ENCODE peak calls at places on chromosomes 12 and 14, in six cellular contexts. One of them, this sample, is unnamed.

GRCh38 chr14:31893156-31893813 is 183.8 kb upstream of the ARHGAP5 start:
- DNase-seq in choroid plexus epithelial cell: no peak
- DNase-seq in uterus: no peak
- DNase-seq in body of pancreas: no peak
- DNase-seq in AG09309: no peak
- DNase-seq in prostate gland: no peak
- DNase-seq in this sample: no peak

GRCh38 chr14:64968651-64969050 is 3.5 kb downstream of the RAB15 start:
- DNase-seq in choroid plexus epithelial cell: peak; percentile 60
- DNase-seq in uterus: no peak
- DNase-seq in body of pancreas: no peak
- DNase-seq in AG09309: no peak
- DNase-seq in prostate gland: no peak
- DNase-seq in this sample: no peak

GRCh38 chr14:59428581-59429012 is 36.6 kb downstream of the GPR135 start:
- DNase-seq in choroid plexus epithelial cell: peak; percentile 68
- DNase-seq in uterus: no peak
- DNase-seq in body of pancreas: no peak
- DNase-seq in AG09309: no peak
- DNase-seq in prostate gland: no peak
- DNase-seq in this sample: no peak

GRCh38 chr14:71143391-71144290 is 236.4 kb downstream of the PCNX1 start:
- DNase-seq in choroid plexus epithelial cell: peak; percentile 68
- DNase-seq in uterus: no peak
- DNase-seq in body of pancreas: no peak
- DNase-seq in AG09309: no peak
- DNase-seq in prostate gland: no peak
- DNase-seq in this sample: no peak

GRCh38 chr12:100375023-100375737 is 18.3 kb downstream of the SLC17A8 start:
- DNase-seq in choroid plexus epithelial cell: peak; percentile 71
- DNase-seq in uterus: peak; percentile 28
- DNase-seq in body of pancreas: peak; percentile 27
- DNase-seq in AG09309: peak; percentile 24
- DNase-seq in prostate gland: peak; percentile 8
- DNase-seq in this sample: no peak

GRCh38 chr14:77622562-77622961 is 6.1 kb upstream of the SPTLC2 start:
- DNase-seq in choroid plexus epithelial cell: no peak
- DNase-seq in uterus: no peak
- DNase-seq in body of pancreas: no peak
- DNase-seq in AG09309: no peak
- DNase-seq in prostate gland: no peak
- DNase-seq in this sample: no peak

GRCh38 chr14:99314623-99315022 is 42.6 kb upstream of the BCL11B start:
- DNase-seq in choroid plexus epithelial cell: no peak
- DNase-seq in uterus: no peak
- DNase-seq in body of pancreas: no peak
- DNase-seq in AG09309: no peak
- DNase-seq in prostate gland: no peak
- DNase-seq in this sample: no peak

GRCh38 chr14:94343238-94343637 is 20.1 kb upstream of the SERPINA6 start:
- DNase-seq in choroid plexus epithelial cell: no peak
- DNase-seq in uterus: no peak
- DNase-seq in body of pancreas: no peak
- DNase-seq in AG09309: no peak
- DNase-seq in prostate gland: no peak
- DNase-seq in this sample: no peak

GRCh38 chr14:50559990-50560928 is at the start of gene ATL1:
- DNase-seq in choroid plexus epithelial cell: peak; percentile 67
- DNase-seq in uterus: peak; percentile 70
- DNase-seq in body of pancreas: peak; percentile 73
- DNase-seq in AG09309: peak; percentile 25
- DNase-seq in prostate gland: peak; percentile 67
- DNase-seq in this sample: peak; percentile 37

GRCh38 chr12:56941299-56942017 is 7.2 kb upstream of the SDR9C7 start:
- DNase-seq in choroid plexus epithelial cell: peak; percentile 84
- DNase-seq in uterus: peak; percentile 32
- DNase-seq in body of pancreas: no peak
- DNase-seq in AG09309: peak; percentile 32
- DNase-seq in prostate gland: peak; percentile 23
- DNase-seq in this sample: no peak

GRCh38 chr12:95591731-95592130 is 40.5 kb upstream of the USP44 start:
- DNase-seq in choroid plexus epithelial cell: peak; percentile 41
- DNase-seq in uterus: no peak
- DNase-seq in body of pancreas: no peak
- DNase-seq in AG09309: no peak
- DNase-seq in prostate gland: no peak
- DNase-seq in this sample: no peak

GRCh38 chr12:56880416-56881035 is 53.7 kb downstream of the SDR9C7 start:
- DNase-seq in choroid plexus epithelial cell: no peak
- DNase-seq in uterus: no peak
- DNase-seq in body of pancreas: no peak
- DNase-seq in AG09309: no peak
- DNase-seq in prostate gland: no peak
- DNase-seq in this sample: no peak

GRCh38 chr14:19851365-19851764 is 23.6 kb upstream of the OR4K2 start:
- DNase-seq in choroid plexus epithelial cell: no peak
- DNase-seq in uterus: no peak
- DNase-seq in body of pancreas: no peak
- DNase-seq in AG09309: no peak
- DNase-seq in prostate gland: no peak
- DNase-seq in this sample: no peak

GRCh38 chr14:68236525-68236924 is 416.9 kb downstream of the RAD51B start:
- DNase-seq in choroid plexus epithelial cell: no peak
- DNase-seq in uterus: peak; percentile 60
- DNase-seq in body of pancreas: no peak
- DNase-seq in AG09309: no peak
- DNase-seq in prostate gland: no peak
- DNase-seq in this sample: no peak

GRCh38 chr12:124512667-124513296 is 54.6 kb downstream of the NCOR2 start:
- DNase-seq in choroid plexus epithelial cell: peak; percentile 96
- DNase-seq in uterus: peak; percentile 91
- DNase-seq in body of pancreas: peak; percentile 66
- DNase-seq in AG09309: peak; percentile 79
- DNase-seq in prostate gland: peak; percentile 74
- DNase-seq in this sample: no peak

GRCh38 chr14:73248294-73248868 is 11.1 kb downstream of the PAPLN start:
- DNase-seq in choroid plexus epithelial cell: peak; percentile 54
- DNase-seq in uterus: no peak
- DNase-seq in body of pancreas: no peak
- DNase-seq in AG09309: no peak
- DNase-seq in prostate gland: no peak
- DNase-seq in this sample: no peak

GRCh38 chr14:103770902-103771301 is 55.3 kb downstream of the ZFYVE21 start:
- DNase-seq in choroid plexus epithelial cell: no peak
- DNase-seq in uterus: no peak
- DNase-seq in body of pancreas: no peak
- DNase-seq in AG09309: no peak
- DNase-seq in prostate gland: no peak
- DNase-seq in this sample: no peak

GRCh38 chr14:86761611-86762010 is 1231.4 kb downstream of the GALC start:
- DNase-seq in choroid plexus epithelial cell: no peak
- DNase-seq in uterus: no peak
- DNase-seq in body of pancreas: no peak
- DNase-seq in AG09309: no peak
- DNase-seq in prostate gland: no peak
- DNase-seq in this sample: no peak

GRCh38 chr14:100864206-100864605 is 38.3 kb downstream of the MEG3 start:
- DNase-seq in choroid plexus epithelial cell: no peak
- DNase-seq in uterus: no peak
- DNase-seq in body of pancreas: no peak
- DNase-seq in AG09309: no peak
- DNase-seq in prostate gland: no peak
- DNase-seq in this sample: no peak

GRCh38 chr12:106739815-106740552 is 34.5 kb upstream of the RIC8B start:
- DNase-seq in choroid plexus epithelial cell: peak; percentile 37
- DNase-seq in uterus: no peak
- DNase-seq in body of pancreas: no peak
- DNase-seq in AG09309: no peak
- DNase-seq in prostate gland: no peak
- DNase-seq in this sample: no peak

DNA sequence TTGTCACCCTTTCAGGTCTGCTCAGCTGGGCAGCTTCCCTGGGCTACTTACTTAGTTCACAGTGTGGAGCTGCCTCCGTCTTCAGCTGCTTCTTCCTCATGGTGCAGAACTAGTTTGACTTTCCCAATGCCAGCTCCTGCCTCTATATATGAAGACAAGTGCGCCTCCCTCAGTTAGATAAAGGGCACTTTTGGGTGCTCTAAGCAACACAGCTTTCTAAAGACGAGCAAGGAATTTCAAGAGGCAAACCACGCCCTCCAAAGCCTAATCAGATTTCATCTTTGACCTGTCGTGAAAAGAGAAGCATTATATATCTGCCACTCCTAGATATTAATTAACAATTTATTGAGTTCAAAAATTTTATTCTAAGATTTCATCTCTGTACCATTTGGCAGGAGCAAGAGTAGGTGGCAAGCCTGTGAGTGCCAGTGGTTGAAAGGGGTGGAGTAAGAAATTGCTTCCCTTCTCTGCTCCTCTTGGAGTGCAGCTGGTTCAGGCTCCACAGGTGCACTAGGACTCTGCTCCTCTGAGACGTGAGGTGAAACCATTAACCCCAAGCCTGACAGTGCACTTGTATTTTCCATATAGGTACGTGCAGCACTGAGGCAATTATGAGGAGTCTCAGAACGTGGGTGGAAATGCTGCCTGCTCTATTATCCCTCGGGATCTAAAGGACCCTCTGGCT is 2.1 kb upstream of the SLC11A2 start:
- DNase-seq in choroid plexus epithelial cell: peak; percentile 73
- DNase-seq in uterus: no peak
- DNase-seq in body of pancreas: no peak
- DNase-seq in AG09309: no peak
- DNase-seq in prostate gland: peak; percentile 51
- DNase-seq in this sample: no peak
- TF ChIP-seq CTCF in choroid plexus epithelial cell: peak; percentile 54
- TF ChIP-seq CTCF in uterus: no peak
- TF ChIP-seq CTCF in body of pancreas: peak; percentile 53
- TF ChIP-seq CTCF in AG09309: peak; percentile 35
- TF ChIP-seq CTCF in prostate gland: peak; percentile 55
- TF ChIP-seq CTCF in this sample: no peak

DNA sequence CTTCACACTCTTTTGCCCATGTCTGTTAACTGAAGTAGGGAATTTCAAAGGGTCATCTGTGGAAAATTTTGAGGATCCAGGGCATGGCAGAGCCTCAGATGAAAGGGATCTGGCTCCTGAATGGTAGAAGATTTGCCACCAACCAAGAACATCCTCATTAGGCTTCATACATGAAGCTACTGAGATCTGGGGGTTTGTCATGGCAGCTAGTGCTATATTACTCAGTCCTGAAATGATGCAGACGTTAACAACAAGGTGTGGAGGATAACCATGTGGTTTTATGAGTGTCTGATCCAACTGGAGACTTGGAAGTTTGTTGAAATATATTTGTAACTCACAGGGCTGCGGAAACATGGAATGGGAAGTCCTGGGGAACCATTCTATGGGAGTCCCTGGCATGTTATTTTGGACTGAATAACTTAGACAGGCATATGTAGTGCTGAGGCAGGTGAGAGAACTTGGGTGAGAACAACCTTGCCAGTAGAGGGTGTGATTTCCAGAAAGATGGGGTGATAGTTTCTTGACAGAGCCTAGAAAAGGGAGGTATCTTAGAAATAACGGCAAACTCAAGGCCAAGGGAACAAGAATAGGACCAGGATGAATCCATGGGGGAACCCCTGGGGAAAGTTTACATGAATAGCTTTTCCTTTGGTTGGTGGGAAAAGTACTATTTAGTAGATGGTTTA is 42.0 kb upstream of the C12orf75 start:
- DNase-seq in choroid plexus epithelial cell: no peak
- DNase-seq in uterus: no peak
- DNase-seq in body of pancreas: no peak
- DNase-seq in AG09309: no peak
- DNase-seq in prostate gland: no peak
- DNase-seq in this sample: no peak
- TF ChIP-seq CTCF in choroid plexus epithelial cell: peak; percentile 6
- TF ChIP-seq CTCF in uterus: no peak
- TF ChIP-seq CTCF in body of pancreas: no peak
- TF ChIP-seq CTCF in AG09309: no peak
- TF ChIP-seq CTCF in prostate gland: no peak
- TF ChIP-seq CTCF in this sample: no peak

GRCh38 chr14:105531088-105531957 is 4.9 kb downstream of the TMEM121 start:
- DNase-seq in choroid plexus epithelial cell: no peak
- DNase-seq in uterus: no peak
- DNase-seq in body of pancreas: no peak
- DNase-seq in AG09309: no peak
- DNase-seq in prostate gland: no peak
- DNase-seq in this sample: no peak

GRCh38 chr14:105533391-105533790 is 7.0 kb downstream of the TMEM121 start:
- DNase-seq in choroid plexus epithelial cell: no peak
- DNase-seq in uterus: no peak
- DNase-seq in body of pancreas: no peak
- DNase-seq in AG09309: no peak
- DNase-seq in prostate gland: no peak
- DNase-seq in this sample: no peak

GRCh38 chr14:105532111-105532623 is 5.8 kb downstream of the TMEM121 start:
- DNase-seq in choroid plexus epithelial cell: no peak
- DNase-seq in uterus: no peak
- DNase-seq in body of pancreas: no peak
- DNase-seq in AG09309: no peak
- DNase-seq in prostate gland: no peak
- DNase-seq in this sample: no peak

GRCh38 chr14:105533811-105534498 is 7.6 kb downstream of the TMEM121 start:
- DNase-seq in choroid plexus epithelial cell: no peak
- DNase-seq in uterus: no peak
- DNase-seq in body of pancreas: no peak
- DNase-seq in AG09309: no peak
- DNase-seq in prostate gland: no peak
- DNase-seq in this sample: no peak

DNA sequence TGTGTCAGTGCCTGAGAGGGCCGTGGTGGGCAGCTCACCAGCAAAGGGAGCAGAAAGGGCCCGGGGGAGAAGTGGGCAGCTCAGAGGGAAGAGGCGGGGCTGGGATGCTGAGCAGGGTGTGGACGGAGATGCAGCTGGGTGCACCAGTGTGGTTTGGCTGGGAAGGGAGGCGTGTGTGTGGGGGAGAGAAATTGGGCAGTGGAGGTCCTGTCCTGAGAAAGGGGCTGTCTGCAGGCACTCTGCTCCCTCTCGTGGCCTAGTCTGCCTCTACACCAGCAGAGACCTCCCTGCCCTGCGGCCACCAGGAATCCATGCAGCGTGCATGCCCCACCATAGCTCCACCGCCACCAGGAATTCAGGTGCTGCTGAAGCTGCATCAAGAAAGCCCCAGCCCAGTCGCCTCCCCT is 6.4 kb downstream of the TMEM121 start:
- DNase-seq in choroid plexus epithelial cell: peak; percentile 34
- DNase-seq in uterus: no peak
- DNase-seq in body of pancreas: no peak
- DNase-seq in AG09309: no peak
- DNase-seq in prostate gland: no peak
- DNase-seq in this sample: peak; percentile 48
- TF ChIP-seq CTCF in choroid plexus epithelial cell: peak; percentile 55
- TF ChIP-seq CTCF in uterus: no peak
- TF ChIP-seq CTCF in body of pancreas: no peak
- TF ChIP-seq CTCF in AG09309: peak; percentile 38
- TF ChIP-seq CTCF in prostate gland: no peak
- TF ChIP-seq CTCF in this sample: no peak

GRCh38 chr12:71904629-71905028 is 34.0 kb upstream of the TPH2 start:
- DNase-seq in choroid plexus epithelial cell: no peak
- DNase-seq in uterus: no peak
- DNase-seq in body of pancreas: no peak
- DNase-seq in AG09309: no peak
- DNase-seq in prostate gland: no peak
- DNase-seq in this sample: no peak

GRCh38 chr12:71896171-71896570 is 42.5 kb upstream of the TPH2 start:
- DNase-seq in choroid plexus epithelial cell: no peak
- DNase-seq in uterus: no peak
- DNase-seq in body of pancreas: no peak
- DNase-seq in AG09309: no peak
- DNase-seq in prostate gland: no peak
- DNase-seq in this sample: no peak

GRCh38 chr12:71900091-71900490 is 38.6 kb upstream of the TPH2 start:
- DNase-seq in choroid plexus epithelial cell: peak; percentile 43
- DNase-seq in uterus: no peak
- DNase-seq in body of pancreas: no peak
- DNase-seq in AG09309: no peak
- DNase-seq in prostate gland: no peak
- DNase-seq in this sample: no peak
- TF ChIP-seq CTCF in choroid plexus epithelial cell: peak; percentile 47
- TF ChIP-seq CTCF in uterus: no peak
- TF ChIP-seq CTCF in body of pancreas: no peak
- TF ChIP-seq CTCF in AG09309: peak; percentile 29
- TF ChIP-seq CTCF in prostate gland: no peak
- TF ChIP-seq CTCF in this sample: no peak